ENCODE peak calls at places on chromosomes 13 and 19, in ten cellular contexts. One of them, this sample, is unnamed.
A peak's percentile ranks its signal among the peaks of the same experiment; 100 is the strongest.

GRCh38 chr13:106536244-106537034 is 977 bp upstream of the EFNB2 start:
- DNase-seq in T-helper 1 cell: peak; percentile 69
- DNase-seq in HT-29: peak; percentile 97
- DNase-seq in foreskin melanocyte: peak; percentile 71
- DNase-seq in activated naive CD4-positive, alpha-beta T cell treated with anti-CD3 and anti-CD28 coated beads, Interleukin-2, amount 10 ng/mL, durations not matched to agents 7 days and 5 days: peak; percentile 88
- DNase-seq in GM04504: peak; percentile 58
- DNase-seq in Calu3: peak; percentile 67
- DNase-seq in T-helper 2 cell: peak; percentile 82
- DNase-seq in transverse colon: peak; percentile 93
- DNase-seq in amniotic stem cell: peak; percentile 81
- DNase-seq in this sample: peak; percentile 88

GRCh38 chr13:111531505-111531904 is 211.1 kb downstream of the TEX29 start:
- DNase-seq in T-helper 1 cell: no peak
- DNase-seq in HT-29: peak; percentile 23
- DNase-seq in foreskin melanocyte: no peak
- DNase-seq in activated naive CD4-positive, alpha-beta T cell treated with anti-CD3 and anti-CD28 coated beads, Interleukin-2, amount 10 ng/mL, durations not matched to agents 7 days and 5 days: no peak
- DNase-seq in GM04504: no peak
- DNase-seq in Calu3: no peak
- DNase-seq in T-helper 2 cell: no peak
- DNase-seq in transverse colon: no peak
- DNase-seq in amniotic stem cell: no peak
- DNase-seq in this sample: no peak

GRCh38 chr13:48402325-48402962 is 10.5 kb downstream of the LPAR6 start:
- DNase-seq in T-helper 1 cell: no peak
- DNase-seq in HT-29: no peak
- DNase-seq in foreskin melanocyte: no peak
- DNase-seq in activated naive CD4-positive, alpha-beta T cell treated with anti-CD3 and anti-CD28 coated beads, Interleukin-2, amount 10 ng/mL, durations not matched to agents 7 days and 5 days: no peak
- DNase-seq in GM04504: no peak
- DNase-seq in Calu3: no peak
- DNase-seq in T-helper 2 cell: no peak
- DNase-seq in transverse colon: no peak
- DNase-seq in amniotic stem cell: no peak
- DNase-seq in this sample: no peak

GRCh38 chr19:2547721-2548120 is 71.8 kb downstream of the GADD45B start:
- DNase-seq in T-helper 1 cell: no peak
- DNase-seq in HT-29: no peak
- DNase-seq in foreskin melanocyte: no peak
- DNase-seq in activated naive CD4-positive, alpha-beta T cell treated with anti-CD3 and anti-CD28 coated beads, Interleukin-2, amount 10 ng/mL, durations not matched to agents 7 days and 5 days: no peak
- DNase-seq in GM04504: no peak
- DNase-seq in Calu3: no peak
- DNase-seq in T-helper 2 cell: no peak
- DNase-seq in transverse colon: no peak
- DNase-seq in amniotic stem cell: no peak
- DNase-seq in this sample: no peak

GRCh38 chr19:30792561-30793505 is 420.6 kb downstream of the ZNF536 start:
- DNase-seq in T-helper 1 cell: no peak
- DNase-seq in HT-29: no peak
- DNase-seq in foreskin melanocyte: no peak
- DNase-seq in activated naive CD4-positive, alpha-beta T cell treated with anti-CD3 and anti-CD28 coated beads, Interleukin-2, amount 10 ng/mL, durations not matched to agents 7 days and 5 days: no peak
- DNase-seq in GM04504: no peak
- DNase-seq in Calu3: no peak
- DNase-seq in T-helper 2 cell: no peak
- DNase-seq in transverse colon: no peak
- DNase-seq in amniotic stem cell: no peak
- DNase-seq in this sample: no peak

GRCh38 chr19:13024126-13024957 is 29.1 kb downstream of the NFIX start:
- DNase-seq in T-helper 1 cell: no peak
- DNase-seq in HT-29: peak; percentile 37
- DNase-seq in foreskin melanocyte: no peak
- DNase-seq in activated naive CD4-positive, alpha-beta T cell treated with anti-CD3 and anti-CD28 coated beads, Interleukin-2, amount 10 ng/mL, durations not matched to agents 7 days and 5 days: no peak
- DNase-seq in GM04504: no peak
- DNase-seq in Calu3: no peak
- DNase-seq in T-helper 2 cell: no peak
- DNase-seq in transverse colon: no peak
- DNase-seq in amniotic stem cell: no peak
- DNase-seq in this sample: no peak

GRCh38 chr13:40486518-40487163 is 179.8 kb downstream of the FOXO1 start:
- DNase-seq in T-helper 1 cell: no peak
- DNase-seq in HT-29: no peak
- DNase-seq in foreskin melanocyte: no peak
- DNase-seq in activated naive CD4-positive, alpha-beta T cell treated with anti-CD3 and anti-CD28 coated beads, Interleukin-2, amount 10 ng/mL, durations not matched to agents 7 days and 5 days: no peak
- DNase-seq in GM04504: no peak
- DNase-seq in Calu3: no peak
- DNase-seq in T-helper 2 cell: no peak
- DNase-seq in transverse colon: no peak
- DNase-seq in amniotic stem cell: no peak
- DNase-seq in this sample: no peak

GRCh38 chr19:49475191-49475932 is 1.3 kb downstream of the FLT3LG start:
- DNase-seq in T-helper 1 cell: no peak
- DNase-seq in HT-29: no peak
- DNase-seq in foreskin melanocyte: no peak
- DNase-seq in activated naive CD4-positive, alpha-beta T cell treated with anti-CD3 and anti-CD28 coated beads, Interleukin-2, amount 10 ng/mL, durations not matched to agents 7 days and 5 days: peak; percentile 46
- DNase-seq in GM04504: no peak
- DNase-seq in Calu3: no peak
- DNase-seq in T-helper 2 cell: no peak
- DNase-seq in transverse colon: no peak
- DNase-seq in amniotic stem cell: no peak
- DNase-seq in this sample: no peak

GRCh38 chr13:23715762-23716235 is 145.6 kb downstream of the TNFRSF19 start:
- DNase-seq in T-helper 1 cell: no peak
- DNase-seq in HT-29: peak; percentile 64
- DNase-seq in foreskin melanocyte: no peak
- DNase-seq in activated naive CD4-positive, alpha-beta T cell treated with anti-CD3 and anti-CD28 coated beads, Interleukin-2, amount 10 ng/mL, durations not matched to agents 7 days and 5 days: no peak
- DNase-seq in GM04504: no peak
- DNase-seq in Calu3: peak; percentile 43
- DNase-seq in T-helper 2 cell: no peak
- DNase-seq in transverse colon: no peak
- DNase-seq in amniotic stem cell: no peak
- DNase-seq in this sample: no peak

GRCh38 chr13:112202966-112203365 is 136.0 kb downstream of the SOX1 start:
- DNase-seq in T-helper 1 cell: no peak
- DNase-seq in HT-29: no peak
- DNase-seq in foreskin melanocyte: no peak
- DNase-seq in activated naive CD4-positive, alpha-beta T cell treated with anti-CD3 and anti-CD28 coated beads, Interleukin-2, amount 10 ng/mL, durations not matched to agents 7 days and 5 days: no peak
- DNase-seq in GM04504: no peak
- DNase-seq in Calu3: no peak
- DNase-seq in T-helper 2 cell: no peak
- DNase-seq in transverse colon: no peak
- DNase-seq in amniotic stem cell: no peak
- DNase-seq in this sample: no peak

GRCh38 chr13:51933466-51934058 is 71.8 kb downstream of the CCDC70 start:
- DNase-seq in T-helper 1 cell: no peak
- DNase-seq in HT-29: no peak
- DNase-seq in foreskin melanocyte: no peak
- DNase-seq in activated naive CD4-positive, alpha-beta T cell treated with anti-CD3 and anti-CD28 coated beads, Interleukin-2, amount 10 ng/mL, durations not matched to agents 7 days and 5 days: no peak
- DNase-seq in GM04504: no peak
- DNase-seq in Calu3: no peak
- DNase-seq in T-helper 2 cell: no peak
- DNase-seq in transverse colon: no peak
- DNase-seq in amniotic stem cell: no peak
- DNase-seq in this sample: no peak

GRCh38 chr13:30997697-30998547 is 65.5 kb downstream of the TEX26 start:
- DNase-seq in T-helper 1 cell: no peak
- DNase-seq in HT-29: no peak
- DNase-seq in foreskin melanocyte: no peak
- DNase-seq in activated naive CD4-positive, alpha-beta T cell treated with anti-CD3 and anti-CD28 coated beads, Interleukin-2, amount 10 ng/mL, durations not matched to agents 7 days and 5 days: no peak
- DNase-seq in GM04504: no peak
- DNase-seq in Calu3: no peak
- DNase-seq in T-helper 2 cell: no peak
- DNase-seq in transverse colon: no peak
- DNase-seq in amniotic stem cell: no peak
- DNase-seq in this sample: no peak

GRCh38 chr13:105343134-105343806 is 1192.2 kb downstream of the EFNB2 start:
- DNase-seq in T-helper 1 cell: no peak
- DNase-seq in HT-29: no peak
- DNase-seq in foreskin melanocyte: no peak
- DNase-seq in activated naive CD4-positive, alpha-beta T cell treated with anti-CD3 and anti-CD28 coated beads, Interleukin-2, amount 10 ng/mL, durations not matched to agents 7 days and 5 days: no peak
- DNase-seq in GM04504: no peak
- DNase-seq in Calu3: no peak
- DNase-seq in T-helper 2 cell: no peak
- DNase-seq in transverse colon: no peak
- DNase-seq in amniotic stem cell: no peak
- DNase-seq in this sample: no peak

GRCh38 chr19:36963262-36963661 is 47.1 kb downstream of the ZNF568 start:
- DNase-seq in T-helper 1 cell: no peak
- DNase-seq in HT-29: no peak
- DNase-seq in foreskin melanocyte: no peak
- DNase-seq in activated naive CD4-positive, alpha-beta T cell treated with anti-CD3 and anti-CD28 coated beads, Interleukin-2, amount 10 ng/mL, durations not matched to agents 7 days and 5 days: no peak
- DNase-seq in GM04504: no peak
- DNase-seq in Calu3: no peak
- DNase-seq in T-helper 2 cell: no peak
- DNase-seq in transverse colon: no peak
- DNase-seq in amniotic stem cell: no peak
- DNase-seq in this sample: no peak

GRCh38 chr13:32016631-32017030 is 14.9 kb upstream of the FRY start:
- DNase-seq in T-helper 1 cell: no peak
- DNase-seq in HT-29: no peak
- DNase-seq in foreskin melanocyte: no peak
- DNase-seq in activated naive CD4-positive, alpha-beta T cell treated with anti-CD3 and anti-CD28 coated beads, Interleukin-2, amount 10 ng/mL, durations not matched to agents 7 days and 5 days: no peak
- DNase-seq in GM04504: no peak
- DNase-seq in Calu3: no peak
- DNase-seq in T-helper 2 cell: no peak
- DNase-seq in transverse colon: no peak
- DNase-seq in amniotic stem cell: no peak
- DNase-seq in this sample: no peak

GRCh38 chr13:89982406-89983085 is 1364.9 kb upstream of the MIR17HG start:
- DNase-seq in T-helper 1 cell: no peak
- DNase-seq in HT-29: no peak
- DNase-seq in foreskin melanocyte: no peak
- DNase-seq in activated naive CD4-positive, alpha-beta T cell treated with anti-CD3 and anti-CD28 coated beads, Interleukin-2, amount 10 ng/mL, durations not matched to agents 7 days and 5 days: no peak
- DNase-seq in GM04504: no peak
- DNase-seq in Calu3: no peak
- DNase-seq in T-helper 2 cell: no peak
- DNase-seq in transverse colon: no peak
- DNase-seq in amniotic stem cell: no peak
- DNase-seq in this sample: no peak

GRCh38 chr19:49684251-49684982 is 5.0 kb upstream of the ADM5 start:
- DNase-seq in T-helper 1 cell: no peak
- DNase-seq in HT-29: peak; percentile 48
- DNase-seq in foreskin melanocyte: no peak
- DNase-seq in activated naive CD4-positive, alpha-beta T cell treated with anti-CD3 and anti-CD28 coated beads, Interleukin-2, amount 10 ng/mL, durations not matched to agents 7 days and 5 days: no peak
- DNase-seq in GM04504: no peak
- DNase-seq in Calu3: peak; percentile 65
- DNase-seq in T-helper 2 cell: no peak
- DNase-seq in transverse colon: no peak
- DNase-seq in amniotic stem cell: no peak
- DNase-seq in this sample: no peak

GRCh38 chr19:12789904-12790619 is 1.2 kb upstream of the JUNB start:
- DNase-seq in T-helper 1 cell: peak; percentile 87
- DNase-seq in HT-29: peak; percentile 90
- DNase-seq in foreskin melanocyte: peak; percentile 89
- DNase-seq in activated naive CD4-positive, alpha-beta T cell treated with anti-CD3 and anti-CD28 coated beads, Interleukin-2, amount 10 ng/mL, durations not matched to agents 7 days and 5 days: peak; percentile 95
- DNase-seq in GM04504: peak; percentile 91
- DNase-seq in Calu3: peak; percentile 95
- DNase-seq in T-helper 2 cell: peak; percentile 88
- DNase-seq in transverse colon: peak; percentile 97
- DNase-seq in amniotic stem cell: peak; percentile 96
- DNase-seq in this sample: peak; percentile 86

GRCh38 chr19:56139847-56140582 is 1.1 kb upstream of the ZNF444 start:
- DNase-seq in T-helper 1 cell: no peak
- DNase-seq in HT-29: peak; percentile 13
- DNase-seq in foreskin melanocyte: no peak
- DNase-seq in activated naive CD4-positive, alpha-beta T cell treated with anti-CD3 and anti-CD28 coated beads, Interleukin-2, amount 10 ng/mL, durations not matched to agents 7 days and 5 days: peak; percentile 28
- DNase-seq in GM04504: no peak
- DNase-seq in Calu3: no peak
- DNase-seq in T-helper 2 cell: no peak
- DNase-seq in transverse colon: no peak
- DNase-seq in amniotic stem cell: no peak
- DNase-seq in this sample: no peak

GRCh38 chr13:71775946-71776345 is 91.1 kb downstream of the DACH1 start:
- DNase-seq in T-helper 1 cell: no peak
- DNase-seq in HT-29: no peak
- DNase-seq in foreskin melanocyte: no peak
- DNase-seq in activated naive CD4-positive, alpha-beta T cell treated with anti-CD3 and anti-CD28 coated beads, Interleukin-2, amount 10 ng/mL, durations not matched to agents 7 days and 5 days: no peak
- DNase-seq in GM04504: no peak
- DNase-seq in Calu3: no peak
- DNase-seq in T-helper 2 cell: no peak
- DNase-seq in transverse colon: no peak
- DNase-seq in amniotic stem cell: no peak
- DNase-seq in this sample: no peak

GRCh38 chr13:111482806-111483620 is 162.6 kb downstream of the TEX29 start:
- DNase-seq in T-helper 1 cell: no peak
- DNase-seq in HT-29: no peak
- DNase-seq in foreskin melanocyte: no peak
- DNase-seq in activated naive CD4-positive, alpha-beta T cell treated with anti-CD3 and anti-CD28 coated beads, Interleukin-2, amount 10 ng/mL, durations not matched to agents 7 days and 5 days: no peak
- DNase-seq in GM04504: no peak
- DNase-seq in Calu3: no peak
- DNase-seq in T-helper 2 cell: no peak
- DNase-seq in transverse colon: no peak
- DNase-seq in amniotic stem cell: no peak
- DNase-seq in this sample: no peak

GRCh38 chr13:44453881-44454280 is 80.3 kb downstream of the SERP2 start:
- DNase-seq in T-helper 1 cell: no peak
- DNase-seq in HT-29: no peak
- DNase-seq in foreskin melanocyte: no peak
- DNase-seq in activated naive CD4-positive, alpha-beta T cell treated with anti-CD3 and anti-CD28 coated beads, Interleukin-2, amount 10 ng/mL, durations not matched to agents 7 days and 5 days: no peak
- DNase-seq in GM04504: no peak
- DNase-seq in Calu3: no peak
- DNase-seq in T-helper 2 cell: no peak
- DNase-seq in transverse colon: no peak
- DNase-seq in amniotic stem cell: no peak
- DNase-seq in this sample: no peak

GRCh38 chr19:46574533-46574932 is 26.6 kb upstream of the CALM3 start:
- DNase-seq in T-helper 1 cell: no peak
- DNase-seq in HT-29: no peak
- DNase-seq in foreskin melanocyte: peak; percentile 28
- DNase-seq in activated naive CD4-positive, alpha-beta T cell treated with anti-CD3 and anti-CD28 coated beads, Interleukin-2, amount 10 ng/mL, durations not matched to agents 7 days and 5 days: peak; percentile 80
- DNase-seq in GM04504: no peak
- DNase-seq in Calu3: no peak
- DNase-seq in T-helper 2 cell: peak; percentile 44
- DNase-seq in transverse colon: no peak
- DNase-seq in amniotic stem cell: no peak
- DNase-seq in this sample: peak; percentile 4

GRCh38 chr13:110561335-110562033 is at the start of gene RAB20:
- DNase-seq in T-helper 1 cell: peak; percentile 36
- DNase-seq in HT-29: peak; percentile 87
- DNase-seq in foreskin melanocyte: no peak
- DNase-seq in activated naive CD4-positive, alpha-beta T cell treated with anti-CD3 and anti-CD28 coated beads, Interleukin-2, amount 10 ng/mL, durations not matched to agents 7 days and 5 days: peak; percentile 80
- DNase-seq in GM04504: peak; percentile 36
- DNase-seq in Calu3: peak; percentile 62
- DNase-seq in T-helper 2 cell: peak; percentile 12
- DNase-seq in transverse colon: peak; percentile 92
- DNase-seq in amniotic stem cell: peak; percentile 67
- DNase-seq in this sample: peak; percentile 19

GRCh38 chr19:46678110-46678732 is 17.2 kb upstream of the DACT3 start:
- DNase-seq in T-helper 1 cell: no peak
- DNase-seq in HT-29: peak; percentile 67
- DNase-seq in foreskin melanocyte: no peak
- DNase-seq in activated naive CD4-positive, alpha-beta T cell treated with anti-CD3 and anti-CD28 coated beads, Interleukin-2, amount 10 ng/mL, durations not matched to agents 7 days and 5 days: peak; percentile 74
- DNase-seq in GM04504: no peak
- DNase-seq in Calu3: peak; percentile 55
- DNase-seq in T-helper 2 cell: peak; percentile 22
- DNase-seq in transverse colon: no peak
- DNase-seq in amniotic stem cell: no peak
- DNase-seq in this sample: peak; percentile 31

GRCh38 chr13:85575110-85575509 is 224.1 kb downstream of the SLITRK6 start:
- DNase-seq in T-helper 1 cell: no peak
- DNase-seq in HT-29: no peak
- DNase-seq in foreskin melanocyte: no peak
- DNase-seq in activated naive CD4-positive, alpha-beta T cell treated with anti-CD3 and anti-CD28 coated beads, Interleukin-2, amount 10 ng/mL, durations not matched to agents 7 days and 5 days: no peak
- DNase-seq in GM04504: no peak
- DNase-seq in Calu3: no peak
- DNase-seq in T-helper 2 cell: no peak
- DNase-seq in transverse colon: no peak
- DNase-seq in amniotic stem cell: no peak
- DNase-seq in this sample: no peak

GRCh38 chr13:82758056-82758455 is 1124.2 kb downstream of the SLITRK1 start:
- DNase-seq in T-helper 1 cell: no peak
- DNase-seq in HT-29: peak; percentile 68
- DNase-seq in foreskin melanocyte: peak; percentile 35
- DNase-seq in activated naive CD4-positive, alpha-beta T cell treated with anti-CD3 and anti-CD28 coated beads, Interleukin-2, amount 10 ng/mL, durations not matched to agents 7 days and 5 days: no peak
- DNase-seq in GM04504: no peak
- DNase-seq in Calu3: no peak
- DNase-seq in T-helper 2 cell: no peak
- DNase-seq in transverse colon: no peak
- DNase-seq in amniotic stem cell: no peak
- DNase-seq in this sample: no peak

GRCh38 chr19:1503089-1503924 is 9.5 kb downstream of the ADAMTSL5 start:
- DNase-seq in T-helper 1 cell: no peak
- DNase-seq in HT-29: no peak
- DNase-seq in foreskin melanocyte: no peak
- DNase-seq in activated naive CD4-positive, alpha-beta T cell treated with anti-CD3 and anti-CD28 coated beads, Interleukin-2, amount 10 ng/mL, durations not matched to agents 7 days and 5 days: peak; percentile 78
- DNase-seq in GM04504: no peak
- DNase-seq in Calu3: peak; percentile 47
- DNase-seq in T-helper 2 cell: peak; percentile 61
- DNase-seq in transverse colon: peak; percentile 60
- DNase-seq in amniotic stem cell: no peak
- DNase-seq in this sample: peak; percentile 41

This sample was measured in stimulated activated CD8-positive, alpha-beta memory T cell treated with anti-CD3 and anti-CD28 coated beads, Interleukin-7, amount 100 ng/mL, for 24 hours.